ENCODE peak calls at places on chromosomes 6 and 20, in four cellular contexts. Y is HuH-7; I is stimulated activated CD4-positive, alpha-beta T cell treated with anti-CD3 and anti-CD28 coated beads, Interleukin-1b, Interleukin-23, amount 100 ng/mL, for 24 hours; O is neural progenitor cell. U is an unnamed sample.

GRCh38 chr6:100317031-100317430 is 147.7 kb downstream of the SIM1 start:
- DNase-seq in Y (no peak), I (no peak), O (no peak), U (no peak)

GRCh38 chr20:62048821-62049291 is 16.8 kb downstream of the TAF4 start:
- DNase-seq in Y (no peak), I (no peak), O (no peak), U (no peak)

GRCh38 chr20:32753731-32754130 is 8.5 kb upstream of the DNMT3B start:
- DNase-seq in Y (no peak), I (no peak), O (no peak), U (no peak)

GRCh38 chr20:7010584-7010983 is 243.1 kb downstream of the BMP2 start:
- DNase-seq in Y (no peak), I (no peak), O (no peak), U (no peak)

GRCh38 chr20:4898282-4898681 is 103.0 kb downstream of the SLC23A2 start:
- DNase-seq in Y (no peak), I (no peak), O (no peak), U (no peak)

GRCh38 chr20:4555188-4555893 is 166.4 kb upstream of the PRND start:
- DNase-seq in Y (no peak), I (no peak), O (no peak), U (no peak)

GRCh38 chr6:21728141-21728540 is 134.6 kb downstream of the SOX4 start:
- DNase-seq in Y (no peak), I (no peak), O (no peak), U (no peak)

GRCh38 chr6:114785235-114786127 is 442.7 kb upstream of the HS3ST5 start:
- DNase-seq in Y (no peak), I (no peak), O (no peak), U (no peak)

GRCh38 chr20:57509665-57510237 is 15.2 kb downstream of the CTCFL start:
- DNase-seq in Y (peak), I (no peak), O (peak), U (no peak)

GRCh38 chr20:49641683-49642649 is 71.7 kb downstream of the B4GALT5 start:
- DNase-seq in Y (no peak), I (no peak), O (peak), U (peak)

GRCh38 chr6:24126586-24127192 is 674 bp downstream of the NRSN1 start:
- DNase-seq in Y (peak), I (no peak), O (peak), U (peak)

GRCh38 chr6:148577687-148578488 is 168.9 kb upstream of the UST start:
- DNase-seq in Y (peak), I (no peak), O (peak), U (peak)

GRCh38 chr6:132365319-132365907 is 35.9 kb downstream of the MOXD1 start:
- DNase-seq in Y (no peak), I (no peak), O (peak), U (no peak)

GRCh38 chr6:4372866-4373265 is 237.5 kb upstream of the ECI2 start:
- DNase-seq in Y (no peak), I (no peak), O (no peak), U (no peak)

GRCh38 chr6:136137008-136137689 is 113.0 kb downstream of the MTFR2 start:
- DNase-seq in Y (peak), I (no peak), O (no peak), U (peak)

GRCh38 chr6:43129434-43130194 is 41.5 kb upstream of the SRF start:
- DNase-seq in Y (peak), I (no peak), O (peak), U (peak)

GRCh38 chr20:38804682-38805501 is 605 bp upstream of the PPP1R16B start:
- DNase-seq in Y (no peak), I (no peak), O (peak), U (no peak)

GRCh38 chr6:84652356-84653026 is 111.9 kb downstream of the TBX18 start:
- DNase-seq in Y (no peak), I (no peak), O (no peak), U (no peak)

GRCh38 chr6:79065232-79065631 is 12.8 kb downstream of the PHIP start:
- DNase-seq in Y (no peak), I (no peak), O (no peak), U (no peak)